ENCODE peak calls at places on chromosomes 2 and 18, in ten cellular contexts. One of them, this sample, is unnamed.

GRCh38 chr2:111642576-111643327 is 241.2 kb downstream of the ANAPC1 start:
- DNase-seq in effector memory CD4-positive, alpha-beta T cell: no peak
- DNase-seq in substantia nigra: no peak
- DNase-seq in ovary: no peak
- DNase-seq in heart left ventricle: no peak
- DNase-seq in aorta: no peak
- DNase-seq in HL-60: peak
- DNase-seq in gastrocnemius medialis: no peak
- DNase-seq in right atrium auricular region: no peak
- DNase-seq in fibroblast of lung: no peak
- DNase-seq in this sample: no peak

GRCh38 chr2:107730898-107731297 is 95.8 kb upstream of the RGPD4 start:
- DNase-seq in effector memory CD4-positive, alpha-beta T cell: no peak
- DNase-seq in substantia nigra: no peak
- DNase-seq in ovary: no peak
- DNase-seq in heart left ventricle: no peak
- DNase-seq in aorta: no peak
- DNase-seq in HL-60: no peak
- DNase-seq in gastrocnemius medialis: no peak
- DNase-seq in right atrium auricular region: no peak
- DNase-seq in fibroblast of lung: peak
- DNase-seq in this sample: no peak

GRCh38 chr2:48952071-48952604 is 196.6 kb upstream of the LHCGR start:
- DNase-seq in effector memory CD4-positive, alpha-beta T cell: no peak
- DNase-seq in substantia nigra: no peak
- DNase-seq in ovary: no peak
- DNase-seq in heart left ventricle: no peak
- DNase-seq in aorta: no peak
- DNase-seq in HL-60: no peak
- DNase-seq in gastrocnemius medialis: no peak
- DNase-seq in right atrium auricular region: no peak
- DNase-seq in fibroblast of lung: no peak
- DNase-seq in this sample: no peak

GRCh38 chr2:203720922-203721672 is 14.7 kb downstream of the CD28 start:
- DNase-seq in effector memory CD4-positive, alpha-beta T cell: no peak
- DNase-seq in substantia nigra: no peak
- DNase-seq in ovary: no peak
- DNase-seq in heart left ventricle: no peak
- DNase-seq in aorta: no peak
- DNase-seq in HL-60: no peak
- DNase-seq in gastrocnemius medialis: no peak
- DNase-seq in right atrium auricular region: no peak
- DNase-seq in fibroblast of lung: no peak
- DNase-seq in this sample: no peak

GRCh38 chr2:145569108-145569507 is 1049.2 kb upstream of the ZEB2 start:
- DNase-seq in effector memory CD4-positive, alpha-beta T cell: no peak
- DNase-seq in substantia nigra: no peak
- DNase-seq in ovary: no peak
- DNase-seq in heart left ventricle: no peak
- DNase-seq in aorta: no peak
- DNase-seq in HL-60: no peak
- DNase-seq in gastrocnemius medialis: no peak
- DNase-seq in right atrium auricular region: no peak
- DNase-seq in fibroblast of lung: peak
- DNase-seq in this sample: no peak

GRCh38 chr2:12032421-12032820 is 286.0 kb downstream of the LPIN1 start:
- DNase-seq in effector memory CD4-positive, alpha-beta T cell: no peak
- DNase-seq in substantia nigra: no peak
- DNase-seq in ovary: no peak
- DNase-seq in heart left ventricle: no peak
- DNase-seq in aorta: no peak
- DNase-seq in HL-60: no peak
- DNase-seq in gastrocnemius medialis: no peak
- DNase-seq in right atrium auricular region: no peak
- DNase-seq in fibroblast of lung: no peak
- DNase-seq in this sample: no peak

GRCh38 chr2:156436477-156437085 is 402 bp downstream of the GPD2 start:
- DNase-seq in effector memory CD4-positive, alpha-beta T cell: no peak
- DNase-seq in substantia nigra: no peak
- DNase-seq in ovary: no peak
- DNase-seq in heart left ventricle: peak
- DNase-seq in aorta: no peak
- DNase-seq in HL-60: peak
- DNase-seq in gastrocnemius medialis: peak
- DNase-seq in right atrium auricular region: no peak
- DNase-seq in fibroblast of lung: peak
- DNase-seq in this sample: no peak

GRCh38 chr2:8457620-8458255 is 224.1 kb upstream of the ID2 start:
- DNase-seq in effector memory CD4-positive, alpha-beta T cell: peak
- DNase-seq in substantia nigra: no peak
- DNase-seq in ovary: no peak
- DNase-seq in heart left ventricle: no peak
- DNase-seq in aorta: no peak
- DNase-seq in HL-60: no peak
- DNase-seq in gastrocnemius medialis: no peak
- DNase-seq in right atrium auricular region: no peak
- DNase-seq in fibroblast of lung: no peak
- DNase-seq in this sample: no peak

GRCh38 chr2:119255760-119256573 is 32.3 kb downstream of the STEAP3 start:
- DNase-seq in effector memory CD4-positive, alpha-beta T cell: no peak
- DNase-seq in substantia nigra: no peak
- DNase-seq in ovary: no peak
- DNase-seq in heart left ventricle: no peak
- DNase-seq in aorta: no peak
- DNase-seq in HL-60: no peak
- DNase-seq in gastrocnemius medialis: no peak
- DNase-seq in right atrium auricular region: no peak
- DNase-seq in fibroblast of lung: peak
- DNase-seq in this sample: no peak

GRCh38 chr2:237685408-237685807 is 58.0 kb downstream of the LRRFIP1 start:
- DNase-seq in effector memory CD4-positive, alpha-beta T cell: no peak
- DNase-seq in substantia nigra: no peak
- DNase-seq in ovary: no peak
- DNase-seq in heart left ventricle: no peak
- DNase-seq in aorta: no peak
- DNase-seq in HL-60: no peak
- DNase-seq in gastrocnemius medialis: no peak
- DNase-seq in right atrium auricular region: no peak
- DNase-seq in fibroblast of lung: no peak
- DNase-seq in this sample: no peak

GRCh38 chr2:86809481-86810121 is 18.9 kb upstream of the CD8A start:
- DNase-seq in effector memory CD4-positive, alpha-beta T cell: no peak
- DNase-seq in substantia nigra: peak
- DNase-seq in ovary: no peak
- DNase-seq in heart left ventricle: no peak
- DNase-seq in aorta: no peak
- DNase-seq in HL-60: no peak
- DNase-seq in gastrocnemius medialis: no peak
- DNase-seq in right atrium auricular region: no peak
- DNase-seq in fibroblast of lung: no peak
- DNase-seq in this sample: no peak

GRCh38 chr2:50444286-50444685 is 587.6 kb downstream of the NRXN1 start:
- DNase-seq in effector memory CD4-positive, alpha-beta T cell: no peak
- DNase-seq in substantia nigra: no peak
- DNase-seq in ovary: no peak
- DNase-seq in heart left ventricle: no peak
- DNase-seq in aorta: no peak
- DNase-seq in HL-60: no peak
- DNase-seq in gastrocnemius medialis: no peak
- DNase-seq in right atrium auricular region: no peak
- DNase-seq in fibroblast of lung: peak
- DNase-seq in this sample: no peak

GRCh38 chr2:50433635-50434034 is 598.3 kb downstream of the NRXN1 start:
- DNase-seq in effector memory CD4-positive, alpha-beta T cell: no peak
- DNase-seq in substantia nigra: no peak
- DNase-seq in ovary: no peak
- DNase-seq in heart left ventricle: no peak
- DNase-seq in aorta: no peak
- DNase-seq in HL-60: no peak
- DNase-seq in gastrocnemius medialis: no peak
- DNase-seq in right atrium auricular region: no peak
- DNase-seq in fibroblast of lung: no peak
- DNase-seq in this sample: no peak

GRCh38 chr2:50443868-50444267 is 588.1 kb downstream of the NRXN1 start:
- DNase-seq in effector memory CD4-positive, alpha-beta T cell: no peak
- DNase-seq in substantia nigra: no peak
- DNase-seq in ovary: no peak
- DNase-seq in heart left ventricle: no peak
- DNase-seq in aorta: no peak
- DNase-seq in HL-60: no peak
- DNase-seq in gastrocnemius medialis: no peak
- DNase-seq in right atrium auricular region: no peak
- DNase-seq in fibroblast of lung: no peak
- DNase-seq in this sample: no peak

GRCh38 chr2:50438293-50438692 is 593.6 kb downstream of the NRXN1 start:
- DNase-seq in effector memory CD4-positive, alpha-beta T cell: no peak
- DNase-seq in substantia nigra: no peak
- DNase-seq in ovary: no peak
- DNase-seq in heart left ventricle: no peak
- DNase-seq in aorta: no peak
- DNase-seq in HL-60: no peak
- DNase-seq in gastrocnemius medialis: no peak
- DNase-seq in right atrium auricular region: no peak
- DNase-seq in fibroblast of lung: no peak
- DNase-seq in this sample: no peak
- H3K27ac ChIP-seq in effector memory CD4-positive, alpha-beta T cell: no peak
- H3K27ac ChIP-seq in substantia nigra: no peak
- H3K27ac ChIP-seq in ovary: no peak
- H3K27ac ChIP-seq in heart left ventricle: no peak
- H3K27ac ChIP-seq in aorta: no peak
- H3K27ac ChIP-seq in HL-60: no peak
- H3K27ac ChIP-seq in gastrocnemius medialis: no peak
- H3K27ac ChIP-seq in right atrium auricular region: no peak
- H3K27ac ChIP-seq in fibroblast of lung: no peak
- H3K27ac ChIP-seq in this sample: no peak

GRCh38 chr18:63148449-63149199 is 170.9 kb downstream of the BCL2 start:
- DNase-seq in effector memory CD4-positive, alpha-beta T cell: no peak
- DNase-seq in substantia nigra: no peak
- DNase-seq in ovary: peak
- DNase-seq in heart left ventricle: no peak
- DNase-seq in aorta: no peak
- DNase-seq in HL-60: no peak
- DNase-seq in gastrocnemius medialis: peak
- DNase-seq in right atrium auricular region: peak
- DNase-seq in fibroblast of lung: peak
- DNase-seq in this sample: no peak

GRCh38 chr18:63149200-63149587 is 170.4 kb downstream of the BCL2 start:
- DNase-seq in effector memory CD4-positive, alpha-beta T cell: no peak
- DNase-seq in substantia nigra: no peak
- DNase-seq in ovary: no peak
- DNase-seq in heart left ventricle: no peak
- DNase-seq in aorta: no peak
- DNase-seq in HL-60: no peak
- DNase-seq in gastrocnemius medialis: no peak
- DNase-seq in right atrium auricular region: no peak
- DNase-seq in fibroblast of lung: no peak
- DNase-seq in this sample: no peak

GRCh38 chr18:63147973-63148372 is 171.6 kb downstream of the BCL2 start:
- DNase-seq in effector memory CD4-positive, alpha-beta T cell: no peak
- DNase-seq in substantia nigra: no peak
- DNase-seq in ovary: no peak
- DNase-seq in heart left ventricle: no peak
- DNase-seq in aorta: no peak
- DNase-seq in HL-60: no peak
- DNase-seq in gastrocnemius medialis: no peak
- DNase-seq in right atrium auricular region: no peak
- DNase-seq in fibroblast of lung: no peak
- DNase-seq in this sample: no peak

GRCh38 chr18:63146185-63146584 is 173.4 kb downstream of the BCL2 start:
- DNase-seq in effector memory CD4-positive, alpha-beta T cell: no peak
- DNase-seq in substantia nigra: no peak
- DNase-seq in ovary: peak
- DNase-seq in heart left ventricle: no peak
- DNase-seq in aorta: no peak
- DNase-seq in HL-60: no peak
- DNase-seq in gastrocnemius medialis: no peak
- DNase-seq in right atrium auricular region: no peak
- DNase-seq in fibroblast of lung: no peak
- DNase-seq in this sample: no peak

DNA sequence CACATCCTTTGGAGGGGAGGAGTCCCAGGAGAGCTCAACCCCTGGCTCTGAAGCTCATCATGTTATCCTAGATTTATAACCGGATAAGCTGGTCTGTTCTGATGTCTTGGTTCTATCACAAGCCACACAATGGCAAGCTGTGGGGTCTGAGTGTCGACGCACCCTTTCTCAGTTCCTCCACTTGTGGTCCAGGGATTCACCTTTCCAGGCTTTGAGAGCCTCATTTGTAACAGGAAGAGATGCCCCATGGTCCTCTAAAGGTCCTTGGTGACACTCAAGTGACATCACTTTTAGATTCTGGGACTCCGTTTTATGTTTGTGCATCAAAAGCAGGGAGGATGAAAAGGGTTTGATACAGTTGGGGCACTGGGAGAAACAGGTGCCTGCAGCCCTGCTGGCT is 172.6 kb downstream of the BCL2 start:
- DNase-seq in effector memory CD4-positive, alpha-beta T cell: no peak
- DNase-seq in substantia nigra: no peak
- DNase-seq in ovary: no peak
- DNase-seq in heart left ventricle: no peak
- DNase-seq in aorta: no peak
- DNase-seq in HL-60: no peak
- DNase-seq in gastrocnemius medialis: no peak
- DNase-seq in right atrium auricular region: no peak
- DNase-seq in fibroblast of lung: no peak
- DNase-seq in this sample: no peak
- H3K27ac ChIP-seq in effector memory CD4-positive, alpha-beta T cell: no peak
- H3K27ac ChIP-seq in substantia nigra: no peak
- H3K27ac ChIP-seq in ovary: no peak
- H3K27ac ChIP-seq in heart left ventricle: no peak
- H3K27ac ChIP-seq in aorta: no peak
- H3K27ac ChIP-seq in HL-60: no peak
- H3K27ac ChIP-seq in gastrocnemius medialis: no peak
- H3K27ac ChIP-seq in right atrium auricular region: no peak
- H3K27ac ChIP-seq in fibroblast of lung: no peak
- H3K27ac ChIP-seq in this sample: no peak

GRCh38 chr2:126660068-126660467 is 4.1 kb downstream of the GYPC start:
- DNase-seq in effector memory CD4-positive, alpha-beta T cell: no peak
- DNase-seq in substantia nigra: no peak
- DNase-seq in ovary: no peak
- DNase-seq in heart left ventricle: no peak
- DNase-seq in aorta: no peak
- DNase-seq in HL-60: no peak
- DNase-seq in gastrocnemius medialis: no peak
- DNase-seq in right atrium auricular region: no peak
- DNase-seq in fibroblast of lung: no peak
- DNase-seq in this sample: no peak
- H3K27ac ChIP-seq in effector memory CD4-positive, alpha-beta T cell: peak
- H3K27ac ChIP-seq in substantia nigra: no peak
- H3K27ac ChIP-seq in ovary: peak
- H3K27ac ChIP-seq in heart left ventricle: no peak
- H3K27ac ChIP-seq in aorta: no peak
- H3K27ac ChIP-seq in HL-60: peak
- H3K27ac ChIP-seq in gastrocnemius medialis: peak
- H3K27ac ChIP-seq in right atrium auricular region: peak
- H3K27ac ChIP-seq in fibroblast of lung: peak
- H3K27ac ChIP-seq in this sample: no peak

DNA sequence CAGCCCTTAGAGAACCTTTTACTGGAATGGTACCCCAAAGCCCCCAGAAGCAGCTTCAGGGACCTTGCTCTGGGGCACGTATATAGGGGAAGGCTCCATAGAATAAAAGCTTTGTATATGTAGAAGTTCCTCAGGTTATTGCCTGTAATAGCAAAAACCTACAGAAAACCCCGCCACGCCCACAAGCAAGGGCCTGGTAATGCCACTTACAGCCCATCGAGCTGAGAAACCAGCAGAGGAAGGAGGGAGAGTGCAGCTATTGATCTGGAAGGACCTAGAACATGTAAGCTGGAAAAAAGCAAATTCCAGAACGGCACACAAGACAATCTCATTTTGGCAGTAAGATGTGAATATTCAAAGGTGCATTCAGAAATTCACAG is 15.8 kb downstream of the HS1BP3 start:
- DNase-seq in effector memory CD4-positive, alpha-beta T cell: no peak
- DNase-seq in substantia nigra: no peak
- DNase-seq in ovary: peak
- DNase-seq in heart left ventricle: no peak
- DNase-seq in aorta: no peak
- DNase-seq in HL-60: no peak
- DNase-seq in gastrocnemius medialis: no peak
- DNase-seq in right atrium auricular region: no peak
- DNase-seq in fibroblast of lung: no peak
- DNase-seq in this sample: no peak
- H3K27ac ChIP-seq in effector memory CD4-positive, alpha-beta T cell: no peak
- H3K27ac ChIP-seq in substantia nigra: no peak
- H3K27ac ChIP-seq in ovary: peak
- H3K27ac ChIP-seq in heart left ventricle: no peak
- H3K27ac ChIP-seq in aorta: peak
- H3K27ac ChIP-seq in HL-60: no peak
- H3K27ac ChIP-seq in gastrocnemius medialis: peak
- H3K27ac ChIP-seq in right atrium auricular region: peak
- H3K27ac ChIP-seq in fibroblast of lung: no peak
- H3K27ac ChIP-seq in this sample: peak